ENCODE peak calls at places on chromosomes 1 and 21, in six cellular contexts. A is caudate nucleus, S is amygdala, J is mucosa of descending colon, D is NT2/D1, L is GM20000. B is an unnamed sample.

GRCh38 chr1:8252266-8252951 is 65.5 kb upstream of the SLC45A1 start:
- DNase-seq in S (no peak), A (no peak), L (no peak), D (no peak), J (no peak), B (no peak)

GRCh38 chr1:177286396-177286795 is 115.6 kb downstream of the BRINP2 start:
- DNase-seq in S (no peak), L (no peak), J (no peak), D (no peak), A (no peak), B (no peak)

GRCh38 chr1:22717038-22717758 is 6.6 kb downstream of the EPHB2 start:
- DNase-seq in D (no peak), S (no peak), J (peak), A (no peak), L (no peak), B (no peak)

GRCh38 chr1:37731312-37732019 is 33.5 kb downstream of the EPHA10 start:
- DNase-seq in J (no peak), L (no peak), D (no peak), A (no peak), S (no peak), B (no peak)

GRCh38 chr1:239155466-239155865 is 230.9 kb upstream of the CHRM3 start:
- DNase-seq in S (no peak), J (no peak), D (no peak), A (no peak), L (no peak), B (no peak)

GRCh38 chr1:13725714-13726175 is 25.8 kb downstream of the PRDM2 start:
- DNase-seq in J (no peak), A (no peak), L (peak), D (no peak), S (no peak), B (peak)

GRCh38 chr1:157137051-157137772 is 983 bp downstream of the ETV3 start:
- DNase-seq in A (no peak), D (no peak), S (no peak), L (peak), J (peak), B (no peak)

GRCh38 chr1:23980725-23981063 is 567 bp upstream of the SRSF10 start:
- DNase-seq in S (no peak), J (no peak), D (no peak), L (peak), A (no peak), B (peak)

GRCh38 chr1:30738670-30739559 is 15.5 kb upstream of the MATN1 start:
- DNase-seq in L (no peak), J (peak), D (no peak), A (no peak), S (no peak), B (no peak)

GRCh38 chr1:197521118-197521739 is 253.2 kb downstream of the CRB1 start:
- DNase-seq in J (no peak), S (no peak), A (no peak), L (peak), D (peak), B (no peak)

GRCh38 chr1:117615474-117615873 is 9.6 kb downstream of the TENT5C start:
- DNase-seq in A (no peak), J (no peak), D (no peak), L (no peak), S (no peak), B (no peak)

GRCh38 chr1:3240524-3241235 is 171.7 kb downstream of the PRDM16 start:
- DNase-seq in D (no peak), S (no peak), J (no peak), L (no peak), A (no peak), B (no peak)

GRCh38 chr21:35438643-35439404 is 389.7 kb upstream of the RUNX1 start:
- DNase-seq in L (peak), D (no peak), A (no peak), S (no peak), J (no peak), B (no peak)

GRCh38 chr1:232291681-232292080 is 338.3 kb downstream of the SIPA1L2 start:
- DNase-seq in D (no peak), A (no peak), S (no peak), J (no peak), L (no peak), B (no peak)